ENCODE peak calls at places on chromosome 5, in six cellular contexts. B, C, M, K, Q and I are unnamed samples.

GRCh38 chr5:137572042-137572695 is 73.0 kb upstream of the SPOCK1 start:
- DNase-seq in B (no peak), C (no peak), M (no peak), K (no peak), Q (no peak), I (no peak)

GRCh38 chr5:132495063-132495671 is 4.6 kb upstream of the IRF1 start:
- DNase-seq in B (no peak), C (no peak), M (no peak), K (no peak), Q (no peak), I (no peak)

GRCh38 chr5:105392122-105392709 is 1829.6 kb upstream of the NUDT12 start:
- DNase-seq in B (no peak), C (no peak), M (no peak), K (no peak), Q (no peak), I (no peak)

GRCh38 chr5:55701462-55702103 is 10.5 kb downstream of the SLC38A9 start:
- DNase-seq in B (no peak), C (no peak), M (no peak), K (peak), Q (no peak), I (no peak)

GRCh38 chr5:58012103-58012502 is 447.8 kb downstream of the PLK2 start:
- DNase-seq in B (no peak), C (no peak), M (no peak), K (no peak), Q (no peak), I (no peak)

GRCh38 chr5:98072921-98073320 is 700.5 kb upstream of the RGMB start:
- DNase-seq in B (no peak), C (no peak), M (no peak), K (no peak), Q (no peak), I (no peak)

GRCh38 chr5:72244862-72245371 is 75.1 kb downstream of the MRPS27 start:
- DNase-seq in B (peak), C (no peak), M (peak), K (no peak), Q (no peak), I (peak)

GRCh38 chr5:24177821-24178220 is 467.0 kb downstream of the CDH10 start:
- DNase-seq in B (no peak), C (no peak), M (no peak), K (no peak), Q (no peak), I (no peak)

GRCh38 chr5:83509535-83509934 is 38.0 kb downstream of the VCAN start:
- DNase-seq in B (no peak), C (no peak), M (peak), K (no peak), Q (no peak), I (no peak)

GRCh38 chr5:8720476-8720875 is 825.4 kb downstream of the SEMA5A start:
- DNase-seq in B (no peak), C (no peak), M (no peak), K (no peak), Q (no peak), I (no peak)

GRCh38 chr5:69449511-69449910 is 34.6 kb downstream of the MARVELD2 start:
- DNase-seq in B (no peak), C (no peak), M (no peak), K (no peak), Q (no peak), I (no peak)

GRCh38 chr5:30918171-30918570 is 275.3 kb upstream of the CDH6 start:
- DNase-seq in B (no peak), C (no peak), M (no peak), K (no peak), Q (no peak), I (no peak)

GRCh38 chr5:171311698-171312083 is 2.6 kb downstream of the TLX3 start:
- DNase-seq in B (peak), C (no peak), M (no peak), K (no peak), Q (no peak), I (no peak)

GRCh38 chr5:110338336-110339083 is 388.0 kb downstream of the TMEM232 start:
- DNase-seq in B (no peak), C (no peak), M (no peak), K (no peak), Q (no peak), I (no peak)

GRCh38 chr5:15993334-15993733 is 186.3 kb downstream of the MARCHF11 start:
- DNase-seq in B (no peak), C (no peak), M (no peak), K (no peak), Q (no peak), I (no peak)

GRCh38 chr5:155307219-155307618 is 293.7 kb downstream of the KIF4B start:
- DNase-seq in B (no peak), C (no peak), M (no peak), K (no peak), Q (no peak), I (no peak)

GRCh38 chr5:151068189-151068570 is 12.7 kb downstream of the TNIP1 start:
- DNase-seq in B (no peak), C (no peak), M (no peak), K (no peak), Q (no peak), I (no peak)

GRCh38 chr5:129973716-129974426 is 69.6 kb downstream of the CHSY3 start:
- DNase-seq in B (no peak), C (no peak), M (no peak), K (no peak), Q (no peak), I (no peak)

GRCh38 chr5:79346420-79346824 is 110.5 kb downstream of the JMY start:
- DNase-seq in B (no peak), C (no peak), M (no peak), K (no peak), Q (no peak), I (no peak)

GRCh38 chr5:78803386-78803785 is 154.8 kb upstream of the LHFPL2 start:
- DNase-seq in B (no peak), C (no peak), M (no peak), K (no peak), Q (no peak), I (no peak)

GRCh38 chr5:39721394-39721793 is 296.6 kb upstream of the DAB2 start:
- DNase-seq in B (no peak), C (no peak), M (no peak), K (no peak), Q (no peak), I (no peak)

GRCh38 chr5:153896117-153896516 is 142.6 kb downstream of the FAM114A2 start:
- DNase-seq in B (no peak), C (no peak), M (no peak), K (no peak), Q (no peak), I (no peak)

GRCh38 chr5:140130949-140131733 is 5.4 kb downstream of the IGIP start:
- DNase-seq in B (no peak), C (no peak), M (no peak), K (no peak), Q (no peak), I (no peak)

GRCh38 chr5:78734094-78734845 is 85.7 kb upstream of the LHFPL2 start:
- DNase-seq in B (no peak), C (no peak), M (no peak), K (no peak), Q (no peak), I (no peak)

GRCh38 chr5:90865194-90865593 is 306.6 kb downstream of the ADGRV1 start:
- DNase-seq in B (no peak), C (no peak), M (no peak), K (no peak), Q (no peak), I (no peak)

GRCh38 chr5:170477906-170478305 is 25.9 kb upstream of the KCNIP1 start:
- DNase-seq in B (no peak), C (no peak), M (no peak), K (no peak), Q (no peak), I (no peak)

GRCh38 chr5:155794801-155795200 is 532.2 kb upstream of the SGCD start:
- DNase-seq in B (no peak), C (no peak), M (no peak), K (no peak), Q (no peak), I (no peak)

GRCh38 chr5:168401880-168402279 is 84.4 kb upstream of the RARS1 start:
- DNase-seq in B (no peak), C (no peak), M (no peak), K (no peak), Q (no peak), I (no peak)

GRCh38 chr5:80216753-80217596 is 38.9 kb downstream of the SERINC5 start:
- DNase-seq in B (no peak), C (no peak), M (peak), K (peak), Q (no peak), I (no peak)

GRCh38 chr5:168479166-168479565 is 7.1 kb upstream of the RARS1 start:
- DNase-seq in B (no peak), C (no peak), M (no peak), K (no peak), Q (no peak), I (no peak)

GRCh38 chr5:176741566-176742211 is 68.7 kb upstream of the UNC5A start:
- DNase-seq in B (peak), C (no peak), M (no peak), K (no peak), Q (no peak), I (peak)

GRCh38 chr5:167378894-167379723 is 912.3 kb upstream of the WWC1 start:
- DNase-seq in B (no peak), C (no peak), M (no peak), K (no peak), Q (no peak), I (no peak)

GRCh38 chr5:1033178-1033577 is 24.6 kb downstream of the NKD2 start:
- DNase-seq in B (no peak), C (no peak), M (no peak), K (no peak), Q (no peak), I (no peak)